ENCODE peak calls at places on chromosome 20, in ten cellular contexts. One of them, this sample, is unnamed.

GRCh38 chr20:23305098-23305497 is 45.5 kb upstream of the NXT1 start:
- DNase-seq in NCI-H2171 treated with DMSO at 0.1 percent for 48 hours: no peak
- DNase-seq in NCI-H2081 treated with DMSO at 0.1 percent for 48 hours: no peak
- DNase-seq in fibroblast of mammary gland: peak
- DNase-seq in NCI-H1417: no peak
- DNase-seq in thyroid gland: no peak
- DNase-seq in CD8-positive, alpha-beta T cell: no peak
- DNase-seq in activated CD4-positive, alpha-beta T cell treated with anti-CD3 and anti-CD28 coated beads, Interleukin-2, amount 50 U/mL, for 24 hours: no peak
- DNase-seq in SW 1271: no peak
- DNase-seq in heart right ventricle: no peak
- DNase-seq in this sample: peak

GRCh38 chr20:7361321-7361720 is 578.9 kb downstream of the HAO1 start:
- DNase-seq in NCI-H2171 treated with DMSO at 0.1 percent for 48 hours: no peak
- DNase-seq in NCI-H2081 treated with DMSO at 0.1 percent for 48 hours: no peak
- DNase-seq in fibroblast of mammary gland: no peak
- DNase-seq in NCI-H1417: no peak
- DNase-seq in thyroid gland: no peak
- DNase-seq in CD8-positive, alpha-beta T cell: no peak
- DNase-seq in activated CD4-positive, alpha-beta T cell treated with anti-CD3 and anti-CD28 coated beads, Interleukin-2, amount 50 U/mL, for 24 hours: no peak
- DNase-seq in SW 1271: no peak
- DNase-seq in heart right ventricle: no peak
- DNase-seq in this sample: no peak

GRCh38 chr20:20680991-20681508 is 31.4 kb downstream of the RALGAPA2 start:
- DNase-seq in NCI-H2171 treated with DMSO at 0.1 percent for 48 hours: no peak
- DNase-seq in NCI-H2081 treated with DMSO at 0.1 percent for 48 hours: no peak
- DNase-seq in fibroblast of mammary gland: no peak
- DNase-seq in NCI-H1417: no peak
- DNase-seq in thyroid gland: peak
- DNase-seq in CD8-positive, alpha-beta T cell: no peak
- DNase-seq in activated CD4-positive, alpha-beta T cell treated with anti-CD3 and anti-CD28 coated beads, Interleukin-2, amount 50 U/mL, for 24 hours: no peak
- DNase-seq in SW 1271: no peak
- DNase-seq in heart right ventricle: no peak
- DNase-seq in this sample: no peak

GRCh38 chr20:51345601-51346101 is 196.9 kb downstream of the NFATC2 start:
- DNase-seq in NCI-H2171 treated with DMSO at 0.1 percent for 48 hours: no peak
- DNase-seq in NCI-H2081 treated with DMSO at 0.1 percent for 48 hours: no peak
- DNase-seq in fibroblast of mammary gland: peak
- DNase-seq in NCI-H1417: no peak
- DNase-seq in thyroid gland: no peak
- DNase-seq in CD8-positive, alpha-beta T cell: no peak
- DNase-seq in activated CD4-positive, alpha-beta T cell treated with anti-CD3 and anti-CD28 coated beads, Interleukin-2, amount 50 U/mL, for 24 hours: no peak
- DNase-seq in SW 1271: no peak
- DNase-seq in heart right ventricle: no peak
- DNase-seq in this sample: peak

GRCh38 chr20:40945754-40946451 is 82.7 kb upstream of the TOP1 start:
- DNase-seq in NCI-H2171 treated with DMSO at 0.1 percent for 48 hours: no peak
- DNase-seq in NCI-H2081 treated with DMSO at 0.1 percent for 48 hours: no peak
- DNase-seq in fibroblast of mammary gland: peak
- DNase-seq in NCI-H1417: peak
- DNase-seq in thyroid gland: peak
- DNase-seq in CD8-positive, alpha-beta T cell: no peak
- DNase-seq in activated CD4-positive, alpha-beta T cell treated with anti-CD3 and anti-CD28 coated beads, Interleukin-2, amount 50 U/mL, for 24 hours: no peak
- DNase-seq in SW 1271: no peak
- DNase-seq in heart right ventricle: peak
- DNase-seq in this sample: peak

GRCh38 chr20:51861726-51862466 is 59.6 kb upstream of the SALL4 start:
- DNase-seq in NCI-H2171 treated with DMSO at 0.1 percent for 48 hours: no peak
- DNase-seq in NCI-H2081 treated with DMSO at 0.1 percent for 48 hours: no peak
- DNase-seq in fibroblast of mammary gland: no peak
- DNase-seq in NCI-H1417: no peak
- DNase-seq in thyroid gland: no peak
- DNase-seq in CD8-positive, alpha-beta T cell: no peak
- DNase-seq in activated CD4-positive, alpha-beta T cell treated with anti-CD3 and anti-CD28 coated beads, Interleukin-2, amount 50 U/mL, for 24 hours: no peak
- DNase-seq in SW 1271: no peak
- DNase-seq in heart right ventricle: no peak
- DNase-seq in this sample: no peak

GRCh38 chr20:32062776-32063170 is 10.7 kb downstream of the HCK start:
- DNase-seq in NCI-H2171 treated with DMSO at 0.1 percent for 48 hours: no peak
- DNase-seq in NCI-H2081 treated with DMSO at 0.1 percent for 48 hours: no peak
- DNase-seq in fibroblast of mammary gland: no peak
- DNase-seq in NCI-H1417: no peak
- DNase-seq in thyroid gland: peak
- DNase-seq in CD8-positive, alpha-beta T cell: no peak
- DNase-seq in activated CD4-positive, alpha-beta T cell treated with anti-CD3 and anti-CD28 coated beads, Interleukin-2, amount 50 U/mL, for 24 hours: no peak
- DNase-seq in SW 1271: no peak
- DNase-seq in heart right ventricle: peak
- DNase-seq in this sample: no peak

GRCh38 chr20:3981132-3981452 is 34.3 kb downstream of the RNF24 start:
- DNase-seq in NCI-H2171 treated with DMSO at 0.1 percent for 48 hours: no peak
- DNase-seq in NCI-H2081 treated with DMSO at 0.1 percent for 48 hours: no peak
- DNase-seq in fibroblast of mammary gland: no peak
- DNase-seq in NCI-H1417: no peak
- DNase-seq in thyroid gland: no peak
- DNase-seq in CD8-positive, alpha-beta T cell: no peak
- DNase-seq in activated CD4-positive, alpha-beta T cell treated with anti-CD3 and anti-CD28 coated beads, Interleukin-2, amount 50 U/mL, for 24 hours: no peak
- DNase-seq in SW 1271: no peak
- DNase-seq in heart right ventricle: no peak
- DNase-seq in this sample: no peak

GRCh38 chr20:4457566-4458543 is 263.9 kb upstream of the PRND start:
- DNase-seq in NCI-H2171 treated with DMSO at 0.1 percent for 48 hours: no peak
- DNase-seq in NCI-H2081 treated with DMSO at 0.1 percent for 48 hours: no peak
- DNase-seq in fibroblast of mammary gland: no peak
- DNase-seq in NCI-H1417: no peak
- DNase-seq in thyroid gland: no peak
- DNase-seq in CD8-positive, alpha-beta T cell: no peak
- DNase-seq in activated CD4-positive, alpha-beta T cell treated with anti-CD3 and anti-CD28 coated beads, Interleukin-2, amount 50 U/mL, for 24 hours: no peak
- DNase-seq in SW 1271: no peak
- DNase-seq in heart right ventricle: no peak
- DNase-seq in this sample: no peak

GRCh38 chr20:54646156-54646517 is 170.7 kb downstream of the DOK5 start:
- DNase-seq in NCI-H2171 treated with DMSO at 0.1 percent for 48 hours: no peak
- DNase-seq in NCI-H2081 treated with DMSO at 0.1 percent for 48 hours: no peak
- DNase-seq in fibroblast of mammary gland: no peak
- DNase-seq in NCI-H1417: no peak
- DNase-seq in thyroid gland: no peak
- DNase-seq in CD8-positive, alpha-beta T cell: no peak
- DNase-seq in activated CD4-positive, alpha-beta T cell treated with anti-CD3 and anti-CD28 coated beads, Interleukin-2, amount 50 U/mL, for 24 hours: no peak
- DNase-seq in SW 1271: no peak
- DNase-seq in heart right ventricle: no peak
- DNase-seq in this sample: no peak

GRCh38 chr20:10309326-10309725 is 90.7 kb downstream of the SNAP25 start:
- DNase-seq in NCI-H2171 treated with DMSO at 0.1 percent for 48 hours: peak
- DNase-seq in NCI-H2081 treated with DMSO at 0.1 percent for 48 hours: no peak
- DNase-seq in fibroblast of mammary gland: peak
- DNase-seq in NCI-H1417: no peak
- DNase-seq in thyroid gland: no peak
- DNase-seq in CD8-positive, alpha-beta T cell: no peak
- DNase-seq in activated CD4-positive, alpha-beta T cell treated with anti-CD3 and anti-CD28 coated beads, Interleukin-2, amount 50 U/mL, for 24 hours: no peak
- DNase-seq in SW 1271: peak
- DNase-seq in heart right ventricle: no peak
- DNase-seq in this sample: peak

GRCh38 chr20:4076671-4077070 is 61.3 kb upstream of the RNF24 start:
- DNase-seq in NCI-H2171 treated with DMSO at 0.1 percent for 48 hours: no peak
- DNase-seq in NCI-H2081 treated with DMSO at 0.1 percent for 48 hours: no peak
- DNase-seq in fibroblast of mammary gland: peak
- DNase-seq in NCI-H1417: no peak
- DNase-seq in thyroid gland: no peak
- DNase-seq in CD8-positive, alpha-beta T cell: no peak
- DNase-seq in activated CD4-positive, alpha-beta T cell treated with anti-CD3 and anti-CD28 coated beads, Interleukin-2, amount 50 U/mL, for 24 hours: no peak
- DNase-seq in SW 1271: no peak
- DNase-seq in heart right ventricle: no peak
- DNase-seq in this sample: peak

GRCh38 chr20:34268145-34268544 is 26.9 kb downstream of the ASIP start:
- DNase-seq in NCI-H2171 treated with DMSO at 0.1 percent for 48 hours: no peak
- DNase-seq in NCI-H2081 treated with DMSO at 0.1 percent for 48 hours: no peak
- DNase-seq in fibroblast of mammary gland: no peak
- DNase-seq in NCI-H1417: no peak
- DNase-seq in thyroid gland: no peak
- DNase-seq in CD8-positive, alpha-beta T cell: no peak
- DNase-seq in activated CD4-positive, alpha-beta T cell treated with anti-CD3 and anti-CD28 coated beads, Interleukin-2, amount 50 U/mL, for 24 hours: no peak
- DNase-seq in SW 1271: no peak
- DNase-seq in heart right ventricle: no peak
- DNase-seq in this sample: no peak

GRCh38 chr20:49579874-49580817 is 12.2 kb upstream of the PTGIS start:
- DNase-seq in NCI-H2171 treated with DMSO at 0.1 percent for 48 hours: no peak
- DNase-seq in NCI-H2081 treated with DMSO at 0.1 percent for 48 hours: no peak
- DNase-seq in fibroblast of mammary gland: no peak
- DNase-seq in NCI-H1417: no peak
- DNase-seq in thyroid gland: no peak
- DNase-seq in CD8-positive, alpha-beta T cell: no peak
- DNase-seq in activated CD4-positive, alpha-beta T cell treated with anti-CD3 and anti-CD28 coated beads, Interleukin-2, amount 50 U/mL, for 24 hours: no peak
- DNase-seq in SW 1271: no peak
- DNase-seq in heart right ventricle: no peak
- DNase-seq in this sample: no peak

GRCh38 chr20:63610581-63611435 is 16.1 kb downstream of the GMEB2 start:
- DNase-seq in NCI-H2171 treated with DMSO at 0.1 percent for 48 hours: no peak
- DNase-seq in NCI-H2081 treated with DMSO at 0.1 percent for 48 hours: no peak
- DNase-seq in fibroblast of mammary gland: no peak
- DNase-seq in NCI-H1417: no peak
- DNase-seq in thyroid gland: peak
- DNase-seq in CD8-positive, alpha-beta T cell: no peak
- DNase-seq in activated CD4-positive, alpha-beta T cell treated with anti-CD3 and anti-CD28 coated beads, Interleukin-2, amount 50 U/mL, for 24 hours: no peak
- DNase-seq in SW 1271: no peak
- DNase-seq in heart right ventricle: no peak
- DNase-seq in this sample: no peak

GRCh38 chr20:59439243-59439642 is 138.8 kb downstream of the EDN3 start:
- DNase-seq in NCI-H2171 treated with DMSO at 0.1 percent for 48 hours: no peak
- DNase-seq in NCI-H2081 treated with DMSO at 0.1 percent for 48 hours: no peak
- DNase-seq in fibroblast of mammary gland: no peak
- DNase-seq in NCI-H1417: no peak
- DNase-seq in thyroid gland: no peak
- DNase-seq in CD8-positive, alpha-beta T cell: no peak
- DNase-seq in activated CD4-positive, alpha-beta T cell treated with anti-CD3 and anti-CD28 coated beads, Interleukin-2, amount 50 U/mL, for 24 hours: no peak
- DNase-seq in SW 1271: no peak
- DNase-seq in heart right ventricle: no peak
- DNase-seq in this sample: no peak

GRCh38 chr20:41173791-41174341 is 36.5 kb downstream of the PLCG1 start:
- DNase-seq in NCI-H2171 treated with DMSO at 0.1 percent for 48 hours: no peak
- DNase-seq in NCI-H2081 treated with DMSO at 0.1 percent for 48 hours: no peak
- DNase-seq in fibroblast of mammary gland: no peak
- DNase-seq in NCI-H1417: no peak
- DNase-seq in thyroid gland: peak
- DNase-seq in CD8-positive, alpha-beta T cell: peak
- DNase-seq in activated CD4-positive, alpha-beta T cell treated with anti-CD3 and anti-CD28 coated beads, Interleukin-2, amount 50 U/mL, for 24 hours: no peak
- DNase-seq in SW 1271: no peak
- DNase-seq in heart right ventricle: no peak
- DNase-seq in this sample: no peak